ENCODE peak calls at places on chromosomes 16 and 17, in seven cellular contexts. One of them, this sample, is unnamed.

GRCh38 chr16:7888421-7888820 is 555.8 kb downstream of the RBFOX1 start:
- DNase-seq in foreskin fibroblast: no peak
- DNase-seq in kidney: no peak
- DNase-seq in kidney epithelial cell: no peak
- DNase-seq in heart left ventricle: no peak
- DNase-seq in fibroblast of lung: no peak
- DNase-seq in testis: no peak
- DNase-seq in this sample: no peak

GRCh38 chr17:56845934-56846333 is 12.0 kb downstream of the DGKE start:
- DNase-seq in foreskin fibroblast: no peak
- DNase-seq in kidney: no peak
- DNase-seq in kidney epithelial cell: no peak
- DNase-seq in heart left ventricle: no peak
- DNase-seq in fibroblast of lung: no peak
- DNase-seq in testis: no peak
- DNase-seq in this sample: no peak

GRCh38 chr17:80029235-80029974 is 6.3 kb downstream of the TBC1D16 start:
- DNase-seq in foreskin fibroblast: peak; percentile 90
- DNase-seq in kidney: peak; percentile 93
- DNase-seq in kidney epithelial cell: no peak
- DNase-seq in heart left ventricle: peak; percentile 91
- DNase-seq in fibroblast of lung: peak; percentile 95
- DNase-seq in testis: peak; percentile 78
- DNase-seq in this sample: peak; percentile 34

GRCh38 chr16:63057342-63057741 is 1021.1 kb upstream of the CDH8 start:
- DNase-seq in foreskin fibroblast: no peak
- DNase-seq in kidney: no peak
- DNase-seq in kidney epithelial cell: no peak
- DNase-seq in heart left ventricle: no peak
- DNase-seq in fibroblast of lung: no peak
- DNase-seq in testis: no peak
- DNase-seq in this sample: no peak

GRCh38 chr16:7185689-7186088 is 147.0 kb upstream of the RBFOX1 start:
- DNase-seq in foreskin fibroblast: no peak
- DNase-seq in kidney: no peak
- DNase-seq in kidney epithelial cell: no peak
- DNase-seq in heart left ventricle: no peak
- DNase-seq in fibroblast of lung: no peak
- DNase-seq in testis: no peak
- DNase-seq in this sample: no peak

GRCh38 chr16:52976539-52977167 is 76.0 kb downstream of the CHD9NB start:
- DNase-seq in foreskin fibroblast: peak; percentile 0
- DNase-seq in kidney: no peak
- DNase-seq in kidney epithelial cell: no peak
- DNase-seq in heart left ventricle: no peak
- DNase-seq in fibroblast of lung: peak; percentile 18
- DNase-seq in testis: no peak
- DNase-seq in this sample: peak; percentile 5

GRCh38 chr16:82231021-82231787 is 61.2 kb upstream of the MPHOSPH6 start:
- DNase-seq in foreskin fibroblast: no peak
- DNase-seq in kidney: no peak
- DNase-seq in kidney epithelial cell: no peak
- DNase-seq in heart left ventricle: no peak
- DNase-seq in fibroblast of lung: no peak
- DNase-seq in testis: no peak
- DNase-seq in this sample: no peak

GRCh38 chr17:4858880-4859260 is 25.7 kb downstream of the MINK1 start:
- DNase-seq in foreskin fibroblast: no peak
- DNase-seq in kidney: peak; percentile 88
- DNase-seq in kidney epithelial cell: no peak
- DNase-seq in heart left ventricle: peak; percentile 80
- DNase-seq in fibroblast of lung: no peak
- DNase-seq in testis: no peak
- DNase-seq in this sample: no peak

GRCh38 chr16:29824589-29825144 is 4.4 kb downstream of the MVP start:
- DNase-seq in foreskin fibroblast: peak; percentile 73
- DNase-seq in kidney: no peak
- DNase-seq in kidney epithelial cell: peak; percentile 51
- DNase-seq in heart left ventricle: no peak
- DNase-seq in fibroblast of lung: peak; percentile 86
- DNase-seq in testis: no peak
- DNase-seq in this sample: no peak
- H3K4me3 ChIP-seq in foreskin fibroblast: peak overlapping the region; percentile 22
- H3K4me3 ChIP-seq in kidney: no peak overlapping the region
- H3K4me3 ChIP-seq in kidney epithelial cell: no peak overlapping the region
- H3K4me3 ChIP-seq in heart left ventricle: no peak overlapping the region
- H3K4me3 ChIP-seq in fibroblast of lung: peak overlapping the region; percentile 5
- H3K4me3 ChIP-seq in testis: no peak overlapping the region
- H3K4me3 ChIP-seq in this sample: peak overlapping the region; percentile 18

DNA sequence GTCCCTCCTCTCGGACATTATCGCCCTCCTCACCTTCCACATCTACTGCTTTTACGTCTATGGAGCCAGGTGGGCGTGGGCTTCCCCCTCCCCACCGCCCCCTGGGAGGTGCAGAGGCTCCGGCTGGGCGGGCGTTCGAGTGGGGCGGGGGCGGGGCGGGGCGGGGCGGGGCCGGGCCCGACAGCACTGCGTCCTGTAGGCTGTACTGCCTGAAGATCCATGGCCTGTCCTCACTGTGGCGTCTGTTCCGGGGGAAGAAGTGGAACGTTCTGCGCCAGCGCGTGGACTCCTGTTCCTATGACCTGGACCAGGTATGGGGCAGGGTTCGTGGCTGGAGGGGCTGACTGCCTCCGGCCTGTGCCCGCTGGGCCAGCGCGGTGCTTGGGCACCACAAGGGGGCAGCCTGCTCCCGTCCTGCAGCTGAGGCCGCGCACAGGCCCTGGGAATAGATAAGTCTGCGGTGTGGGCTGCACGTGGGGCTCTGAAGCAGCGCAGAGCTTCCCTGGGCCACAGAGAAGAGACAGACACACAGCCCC is 9.2 kb downstream of the PIGQ start:
- DNase-seq in foreskin fibroblast: peak; percentile 45
- DNase-seq in kidney: peak; percentile 90
- DNase-seq in kidney epithelial cell: no peak
- DNase-seq in heart left ventricle: peak; percentile 83
- DNase-seq in fibroblast of lung: peak; percentile 69
- DNase-seq in testis: peak; percentile 73
- DNase-seq in this sample: no peak
- TF ChIP-seq CTCF in foreskin fibroblast: peak; percentile 67
- TF ChIP-seq CTCF in kidney: peak; percentile 80
- TF ChIP-seq CTCF in kidney epithelial cell: peak; percentile 92
- TF ChIP-seq CTCF in heart left ventricle: peak; percentile 76
- TF ChIP-seq CTCF in fibroblast of lung: peak; percentile 63
- TF ChIP-seq CTCF in testis: peak; percentile 58
- TF ChIP-seq CTCF in this sample: peak; percentile 70

GRCh38 chr17:60080545-60080944 is 1.8 kb upstream of the HEATR6 start:
- DNase-seq in foreskin fibroblast: no peak
- DNase-seq in kidney: no peak
- DNase-seq in kidney epithelial cell: no peak
- DNase-seq in heart left ventricle: no peak
- DNase-seq in fibroblast of lung: no peak
- DNase-seq in testis: no peak
- DNase-seq in this sample: no peak
- H3K4me3 ChIP-seq in foreskin fibroblast: peak overlapping the region; percentile 74
- H3K4me3 ChIP-seq in kidney: no peak overlapping the region
- H3K4me3 ChIP-seq in kidney epithelial cell: no peak overlapping the region
- H3K4me3 ChIP-seq in heart left ventricle: no peak overlapping the region
- H3K4me3 ChIP-seq in fibroblast of lung: no peak overlapping the region
- H3K4me3 ChIP-seq in testis: no peak overlapping the region
- H3K4me3 ChIP-seq in this sample: no peak overlapping the region

DNA sequence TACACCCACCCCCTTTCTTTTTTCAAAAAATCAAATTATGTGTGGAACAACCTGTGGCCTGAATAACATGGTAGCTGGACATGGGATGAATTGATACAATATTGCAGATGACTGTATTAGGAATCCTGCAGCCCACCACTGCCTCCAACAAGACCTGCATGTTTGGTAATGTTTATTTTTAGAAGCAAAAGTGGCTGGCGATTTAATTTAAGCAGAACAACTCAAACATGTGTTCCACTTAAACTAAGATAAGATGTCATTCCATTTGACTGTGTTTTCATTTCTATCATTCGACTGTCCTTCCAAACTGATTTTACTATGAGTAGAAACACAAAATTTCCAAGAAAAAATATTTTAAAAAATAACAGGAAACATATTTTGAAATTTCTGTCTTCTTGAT is 10.1 kb upstream of the DHRS7C start:
- DNase-seq in foreskin fibroblast: no peak
- DNase-seq in kidney: no peak
- DNase-seq in kidney epithelial cell: no peak
- DNase-seq in heart left ventricle: no peak
- DNase-seq in fibroblast of lung: no peak
- DNase-seq in testis: no peak
- DNase-seq in this sample: no peak
- TF ChIP-seq CTCF in foreskin fibroblast: no peak
- TF ChIP-seq CTCF in kidney: no peak
- TF ChIP-seq CTCF in kidney epithelial cell: no peak
- TF ChIP-seq CTCF in heart left ventricle: no peak
- TF ChIP-seq CTCF in fibroblast of lung: no peak
- TF ChIP-seq CTCF in testis: no peak
- TF ChIP-seq CTCF in this sample: no peak